ENCODE peak calls at places on chromosomes 16 and 17, in five cellular contexts. I is SK-N-SH, G is AG04450, H is tibial artery, W is Calu3. O is an unnamed sample.

GRCh38 chr16:30609002-30609927 is 924 bp downstream of the ZNF689 start:
- DNase-seq in I (peak; percentile 84), G (no peak), H (peak; percentile 33), W (peak; percentile 59), O (no peak)

GRCh38 chr17:42247734-42248133 is 28.5 kb downstream of the STAT5B start:
- DNase-seq in I (no peak), G (peak; percentile 41), H (no peak), W (peak; percentile 9), O (no peak)

GRCh38 chr16:58339452-58339938 is 44.7 kb upstream of the PRSS54 start:
- DNase-seq in I (peak; percentile 47), G (no peak), H (no peak), W (peak; percentile 11), O (no peak)

GRCh38 chr17:9371019-9371418 is 204.6 kb downstream of the STX8 start:
- DNase-seq in I (no peak), G (no peak), H (no peak), W (peak; percentile 2), O (no peak)

GRCh38 chr16:1984347-1985225 is 593 bp downstream of the GFER start:
- DNase-seq in I (no peak), G (no peak), H (no peak), W (no peak), O (no peak)

GRCh38 chr16:54655171-54655590 is 275.5 kb upstream of the IRX5 start:
- DNase-seq in I (no peak), G (no peak), H (peak; percentile 23), W (no peak), O (no peak)

GRCh38 chr17:58679263-58680037 is 12.4 kb downstream of the TEX14 start:
- DNase-seq in I (no peak), G (no peak), H (no peak), W (no peak), O (no peak)

GRCh38 chr17:30550512-30551273 is 73.5 kb downstream of the GOSR1 start:
- DNase-seq in I (no peak), G (no peak), H (no peak), W (peak; percentile 37), O (no peak)

GRCh38 chr17:43920500-43921095 is 13.3 kb upstream of the MPP2 start:
- DNase-seq in I (no peak), G (no peak), H (no peak), W (no peak), O (no peak)

GRCh38 chr17:36777118-36777517 is 160.2 kb upstream of the LHX1 start:
- DNase-seq in I (no peak), G (no peak), H (no peak), W (no peak), O (no peak)

GRCh38 chr17:10745231-10745630 is 15.4 kb upstream of the TMEM220 start:
- DNase-seq in I (no peak), G (no peak), H (no peak), W (no peak), O (no peak)

GRCh38 chr17:48728232-48729231 is at the start of gene HOXB13:
- DNase-seq in I (peak; percentile 54), G (no peak), H (no peak), W (peak; percentile 70), O (no peak)

GRCh38 chr17:78532922-78533640 is 44.1 kb downstream of the DNAH17 start:
- DNase-seq in I (no peak), G (no peak), H (no peak), W (peak; percentile 84), O (no peak)

GRCh38 chr17:67066717-67067116 is 22.4 kb downstream of the CACNG1 start:
- DNase-seq in I (no peak), G (no peak), H (no peak), W (no peak), O (no peak)

GRCh38 chr17:7293821-7294613 is 422 bp downstream of the YBX2 start:
- DNase-seq in I (peak; percentile 52), G (no peak), H (no peak), W (no peak), O (peak; percentile 43)

GRCh38 chr16:265711-266110 is 10.0 kb downstream of the RGS11 start:
- DNase-seq in I (peak; percentile 23), G (no peak), H (no peak), W (no peak), O (no peak)

GRCh38 chr17:67594115-67594878 is 123.4 kb upstream of the NOL11 start:
- DNase-seq in I (no peak), G (no peak), H (no peak), W (no peak), O (no peak)

GRCh38 chr16:72848759-72849664 is 198.9 kb downstream of the ZFHX3 start:
- DNase-seq in I (peak; percentile 82), G (peak; percentile 65), H (peak; percentile 85), W (peak; percentile 94), O (no peak)

DNA sequence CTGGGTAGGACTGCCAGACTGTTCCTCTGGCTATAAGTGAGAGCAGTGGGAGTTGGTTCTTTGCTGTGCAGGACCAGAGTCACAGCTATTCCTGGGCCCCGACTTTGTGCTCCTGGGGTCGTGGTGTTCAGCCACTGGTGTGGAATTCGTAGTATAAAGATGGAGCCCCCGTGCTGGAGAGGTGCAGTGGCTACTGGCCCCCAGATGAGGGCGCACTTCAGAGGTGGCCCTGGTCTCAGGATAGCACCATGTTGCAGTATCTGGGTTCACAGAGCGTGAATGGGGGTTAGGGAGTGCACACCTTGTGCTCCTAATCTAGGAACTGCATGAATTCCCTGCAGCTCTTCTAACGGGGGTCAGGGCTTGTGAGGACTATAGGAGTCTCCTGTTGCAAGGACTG is 21.1 kb downstream of the TANC2 start:
- DNase-seq in I (peak; percentile 18), G (no peak), H (no peak), W (no peak), O (no peak)
- TF ChIP-seq CTCF in I (peak; percentile 55), G (peak; percentile 19), H (no peak), W (no peak), O (no peak)

DNA sequence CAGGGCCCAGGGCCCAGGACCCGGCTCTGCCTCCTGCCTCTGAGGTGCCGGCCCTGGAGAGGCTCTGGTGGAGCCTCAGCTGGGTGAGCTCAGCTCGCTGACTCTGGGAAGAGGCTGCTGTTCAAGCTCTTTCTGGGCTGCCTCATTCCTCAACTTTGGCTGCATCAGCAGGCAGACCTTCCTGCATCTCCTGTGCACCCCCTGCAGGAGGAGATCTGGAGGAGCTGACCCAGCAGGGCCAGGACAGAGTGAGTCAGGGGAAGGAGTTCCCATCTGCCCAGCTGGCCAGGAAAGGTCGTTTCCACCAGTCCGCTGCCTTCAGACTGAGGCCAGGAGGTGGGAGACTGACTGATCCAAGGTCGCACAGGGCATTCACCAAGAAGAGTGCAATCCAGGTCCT is 10.7 kb downstream of the CRHR1 start:
- DNase-seq in I (no peak), G (no peak), H (no peak), W (peak; percentile 46), O (no peak)
- TF ChIP-seq CTCF in I (peak; percentile 14), G (no peak), H (no peak), W (no peak), O (peak; percentile 34)

DNA sequence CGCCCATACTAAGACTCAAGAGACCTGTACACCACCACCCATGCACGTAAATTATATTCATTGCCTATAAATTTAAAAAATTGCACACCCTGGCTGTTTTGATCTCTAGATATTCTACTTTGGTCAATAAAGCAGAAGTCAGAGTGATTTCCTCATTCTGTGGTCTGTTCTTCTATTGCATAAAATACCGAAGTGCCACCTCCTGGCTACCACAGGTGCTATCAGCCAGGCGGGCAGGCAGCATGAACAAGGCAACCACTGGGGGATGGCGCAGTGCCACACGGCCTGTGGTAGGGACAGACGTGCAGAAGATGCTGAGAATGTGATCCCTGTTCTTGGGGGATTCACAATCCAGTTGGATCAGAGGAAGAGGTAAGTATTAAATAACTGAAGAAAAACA is 122.3 kb downstream of the CDK5R1 start:
- DNase-seq in I (peak; percentile 50), G (no peak), H (no peak), W (peak; percentile 78), O (no peak)
- TF ChIP-seq CTCF in I (no peak), G (no peak), H (no peak), W (peak; percentile 52), O (peak; percentile 38)

GRCh38 chr16:88416686-88417085 is 33.9 kb downstream of the ZNF469 start:
- DNase-seq in I (no peak), G (no peak), H (no peak), W (no peak), O (no peak)

GRCh38 chr16:88415381-88416323 is 32.9 kb downstream of the ZNF469 start:
- DNase-seq in I (no peak), G (no peak), H (no peak), W (no peak), O (peak; percentile 55)

GRCh38 chr16:88419790-88420189 is 33.3 kb upstream of the ZFPM1 start:
- DNase-seq in I (no peak), G (no peak), H (no peak), W (no peak), O (no peak)

GRCh38 chr16:88418869-88419268 is 34.2 kb upstream of the ZFPM1 start:
- DNase-seq in I (peak; percentile 64), G (no peak), H (no peak), W (no peak), O (no peak)

DNA sequence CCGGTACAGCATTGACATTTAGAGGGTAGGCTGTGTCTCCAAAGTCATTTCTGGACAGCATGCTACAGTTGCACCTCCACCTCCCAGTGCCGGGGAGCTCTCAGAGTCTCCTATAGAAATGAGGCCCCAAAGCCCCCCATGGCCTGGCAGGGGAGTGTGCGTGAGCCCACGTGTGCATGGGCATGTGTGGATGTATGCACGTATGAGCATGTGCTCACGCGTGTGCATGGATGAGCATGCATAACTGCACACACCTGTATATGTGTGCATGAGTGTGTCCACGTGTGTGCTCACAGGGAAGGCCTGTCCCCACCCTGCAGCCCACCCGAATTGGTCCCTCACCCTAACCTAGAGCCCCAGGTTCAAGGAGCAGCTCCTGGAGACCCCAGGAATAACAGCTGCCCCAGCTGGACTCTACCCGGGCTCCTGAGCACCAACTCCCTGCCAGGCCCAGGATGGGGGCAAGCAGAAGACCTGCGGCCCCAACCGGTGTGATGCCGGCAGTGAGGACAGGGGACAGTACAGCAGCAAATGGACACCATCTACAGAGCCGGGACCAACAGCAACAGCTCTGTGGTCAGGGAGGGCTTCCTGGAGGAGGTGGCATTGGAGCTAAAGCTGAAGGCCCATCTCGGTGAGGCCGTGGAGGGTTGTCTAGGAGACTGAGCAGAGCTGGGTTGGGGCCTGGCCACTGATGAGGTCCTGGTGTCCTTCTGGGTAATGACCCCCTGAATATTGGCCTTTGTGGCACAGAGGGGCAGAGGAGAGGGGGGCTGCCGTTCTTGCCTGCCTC is 35.1 kb downstream of the ZNF469 start:
- DNase-seq in I (no peak), G (no peak), H (no peak), W (no peak), O (no peak)
- TF ChIP-seq CTCF in I (no peak), G (no peak), H (no peak), W (no peak), O (no peak)